ENCODE peak calls at places on chromosomes 1 and 21, in six cellular contexts. One of them, this sample, is unnamed.

GRCh38 chr21:42567861-42568260 is 54.2 kb downstream of the SLC37A1 start:
- DNase-seq in WTC11: peak; percentile 4
- DNase-seq in astrocyte of the spinal cord: no peak
- DNase-seq in neural progenitor cell: no peak
- DNase-seq in IMR-90: no peak
- DNase-seq in PC-3: no peak
- DNase-seq in this sample: no peak

GRCh38 chr1:78627321-78627720 is 7.1 kb downstream of the IFI44L start:
- DNase-seq in WTC11: no peak
- DNase-seq in astrocyte of the spinal cord: no peak
- DNase-seq in neural progenitor cell: no peak
- DNase-seq in IMR-90: peak; percentile 58
- DNase-seq in PC-3: peak; percentile 87
- DNase-seq in this sample: no peak

GRCh38 chr1:94739521-94740061 is 80.6 kb upstream of the SLC44A3 start:
- DNase-seq in WTC11: no peak
- DNase-seq in astrocyte of the spinal cord: peak; percentile 96
- DNase-seq in neural progenitor cell: no peak
- DNase-seq in IMR-90: peak; percentile 97
- DNase-seq in PC-3: peak; percentile 76
- DNase-seq in this sample: no peak

GRCh38 chr1:34361781-34362357 is 185.2 kb downstream of the C1orf94 start:
- DNase-seq in WTC11: no peak
- DNase-seq in astrocyte of the spinal cord: no peak
- DNase-seq in neural progenitor cell: no peak
- DNase-seq in IMR-90: no peak
- DNase-seq in PC-3: no peak
- DNase-seq in this sample: no peak

GRCh38 chr1:152047607-152047953 is 10.8 kb upstream of the S100A11 start:
- DNase-seq in WTC11: no peak
- DNase-seq in astrocyte of the spinal cord: no peak
- DNase-seq in neural progenitor cell: no peak
- DNase-seq in IMR-90: peak; percentile 89
- DNase-seq in PC-3: peak; percentile 98
- DNase-seq in this sample: peak; percentile 4

GRCh38 chr1:174671826-174672225 is 224.1 kb downstream of the GPR52 start:
- DNase-seq in WTC11: no peak
- DNase-seq in astrocyte of the spinal cord: no peak
- DNase-seq in neural progenitor cell: no peak
- DNase-seq in IMR-90: no peak
- DNase-seq in PC-3: no peak
- DNase-seq in this sample: no peak

GRCh38 chr1:14616997-14617396 is 18.5 kb downstream of the KAZN start:
- DNase-seq in WTC11: no peak
- DNase-seq in astrocyte of the spinal cord: no peak
- DNase-seq in neural progenitor cell: no peak
- DNase-seq in IMR-90: no peak
- DNase-seq in PC-3: peak; percentile 78
- DNase-seq in this sample: no peak

GRCh38 chr1:6105218-6105679 is 59.6 kb downstream of the KCNAB2 start:
- DNase-seq in WTC11: no peak
- DNase-seq in astrocyte of the spinal cord: no peak
- DNase-seq in neural progenitor cell: no peak
- DNase-seq in IMR-90: no peak
- DNase-seq in PC-3: peak; percentile 75
- DNase-seq in this sample: no peak

GRCh38 chr1:29532741-29533140 is 296.4 kb downstream of the PTPRU start:
- DNase-seq in WTC11: no peak
- DNase-seq in astrocyte of the spinal cord: no peak
- DNase-seq in neural progenitor cell: no peak
- DNase-seq in IMR-90: no peak
- DNase-seq in PC-3: no peak
- DNase-seq in this sample: no peak

GRCh38 chr21:26795866-26796329 is 49.3 kb downstream of the ADAMTS1 start:
- DNase-seq in WTC11: no peak
- DNase-seq in astrocyte of the spinal cord: peak; percentile 95
- DNase-seq in neural progenitor cell: peak; percentile 14
- DNase-seq in IMR-90: peak; percentile 100
- DNase-seq in PC-3: peak; percentile 84
- DNase-seq in this sample: no peak

GRCh38 chr1:16351994-16352841 is at the start of gene FBXO42:
- DNase-seq in WTC11: peak; percentile 93
- DNase-seq in astrocyte of the spinal cord: peak; percentile 90
- DNase-seq in neural progenitor cell: peak; percentile 97
- DNase-seq in IMR-90: peak; percentile 89
- DNase-seq in PC-3: peak; percentile 92
- DNase-seq in this sample: peak; percentile 95

GRCh38 chr1:166082601-166083000 is 84.2 kb downstream of the FAM78B start:
- DNase-seq in WTC11: no peak
- DNase-seq in astrocyte of the spinal cord: no peak
- DNase-seq in neural progenitor cell: no peak
- DNase-seq in IMR-90: no peak
- DNase-seq in PC-3: no peak
- DNase-seq in this sample: no peak

GRCh38 chr1:108816049-108816882 is 40.6 kb downstream of the AKNAD1 start:
- DNase-seq in WTC11: peak; percentile 32
- DNase-seq in astrocyte of the spinal cord: peak; percentile 97
- DNase-seq in neural progenitor cell: peak; percentile 35
- DNase-seq in IMR-90: peak; percentile 93
- DNase-seq in PC-3: peak; percentile 44
- DNase-seq in this sample: peak; percentile 25

GRCh38 chr1:58898739-58899580 is 115.1 kb upstream of the JUN start:
- DNase-seq in WTC11: no peak
- DNase-seq in astrocyte of the spinal cord: no peak
- DNase-seq in neural progenitor cell: no peak
- DNase-seq in IMR-90: peak; percentile 35
- DNase-seq in PC-3: no peak
- DNase-seq in this sample: peak; percentile 50

GRCh38 chr1:192513697-192514096 is 61.9 kb upstream of the RGS1 start:
- DNase-seq in WTC11: no peak
- DNase-seq in astrocyte of the spinal cord: no peak
- DNase-seq in neural progenitor cell: no peak
- DNase-seq in IMR-90: no peak
- DNase-seq in PC-3: no peak
- DNase-seq in this sample: no peak

GRCh38 chr1:7857951-7858350 is 5.1 kb upstream of the UTS2 start:
- DNase-seq in WTC11: no peak
- DNase-seq in astrocyte of the spinal cord: no peak
- DNase-seq in neural progenitor cell: no peak
- DNase-seq in IMR-90: no peak
- DNase-seq in PC-3: peak; percentile 7
- DNase-seq in this sample: no peak

GRCh38 chr1:170765712-170766330 is 101.9 kb downstream of the PRRX1 start:
- DNase-seq in WTC11: no peak
- DNase-seq in astrocyte of the spinal cord: peak; percentile 58
- DNase-seq in neural progenitor cell: peak; percentile 13
- DNase-seq in IMR-90: peak; percentile 64
- DNase-seq in PC-3: peak; percentile 46
- DNase-seq in this sample: no peak

GRCh38 chr1:201042663-201043461 is 19.3 kb upstream of the KIF21B start:
- DNase-seq in WTC11: peak; percentile 70
- DNase-seq in astrocyte of the spinal cord: peak; percentile 72
- DNase-seq in neural progenitor cell: peak; percentile 85
- DNase-seq in IMR-90: peak; percentile 70
- DNase-seq in PC-3: peak; percentile 92
- DNase-seq in this sample: peak; percentile 59

GRCh38 chr1:201039876-201040275 is 16.4 kb upstream of the KIF21B start:
- DNase-seq in WTC11: no peak
- DNase-seq in astrocyte of the spinal cord: no peak
- DNase-seq in neural progenitor cell: no peak
- DNase-seq in IMR-90: no peak
- DNase-seq in PC-3: no peak
- DNase-seq in this sample: no peak

GRCh38 chr1:201038537-201038936 is 15.0 kb upstream of the KIF21B start:
- DNase-seq in WTC11: no peak
- DNase-seq in astrocyte of the spinal cord: no peak
- DNase-seq in neural progenitor cell: peak; percentile 46
- DNase-seq in IMR-90: no peak
- DNase-seq in PC-3: no peak
- DNase-seq in this sample: no peak

GRCh38 chr1:201044119-201044518 is 20.6 kb upstream of the KIF21B start:
- DNase-seq in WTC11: no peak
- DNase-seq in astrocyte of the spinal cord: no peak
- DNase-seq in neural progenitor cell: no peak
- DNase-seq in IMR-90: no peak
- DNase-seq in PC-3: no peak
- DNase-seq in this sample: no peak

DNA sequence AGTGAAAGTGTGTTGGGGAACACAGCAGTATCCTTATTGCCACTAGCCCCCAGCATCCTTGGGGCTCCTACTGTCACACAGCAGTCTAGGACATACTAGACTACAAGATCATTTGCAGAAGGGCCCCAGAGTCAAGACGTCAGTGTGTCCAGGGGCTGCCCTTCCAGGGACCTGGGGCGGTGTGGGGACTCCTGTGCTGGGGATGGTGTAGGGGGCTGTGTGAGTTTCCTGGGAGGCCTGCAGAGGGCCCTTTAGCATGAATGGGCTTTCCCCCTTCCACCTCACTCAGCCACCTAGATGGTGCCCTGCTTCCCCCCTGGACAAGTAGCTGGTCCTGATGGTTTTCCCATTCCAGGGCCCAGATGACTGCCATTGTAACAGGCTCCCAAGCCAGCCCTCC is 17.5 kb upstream of the KIF21B start:
- DNase-seq in WTC11: no peak
- DNase-seq in astrocyte of the spinal cord: no peak
- DNase-seq in neural progenitor cell: no peak
- DNase-seq in IMR-90: no peak
- DNase-seq in PC-3: no peak
- DNase-seq in this sample: no peak
- TF ChIP-seq CTCF in WTC11: no peak
- TF ChIP-seq CTCF in astrocyte of the spinal cord: no peak
- TF ChIP-seq CTCF in neural progenitor cell: no peak
- TF ChIP-seq CTCF in IMR-90: no peak
- TF ChIP-seq CTCF in PC-3: no peak
- TF ChIP-seq CTCF in this sample: no peak

DNA sequence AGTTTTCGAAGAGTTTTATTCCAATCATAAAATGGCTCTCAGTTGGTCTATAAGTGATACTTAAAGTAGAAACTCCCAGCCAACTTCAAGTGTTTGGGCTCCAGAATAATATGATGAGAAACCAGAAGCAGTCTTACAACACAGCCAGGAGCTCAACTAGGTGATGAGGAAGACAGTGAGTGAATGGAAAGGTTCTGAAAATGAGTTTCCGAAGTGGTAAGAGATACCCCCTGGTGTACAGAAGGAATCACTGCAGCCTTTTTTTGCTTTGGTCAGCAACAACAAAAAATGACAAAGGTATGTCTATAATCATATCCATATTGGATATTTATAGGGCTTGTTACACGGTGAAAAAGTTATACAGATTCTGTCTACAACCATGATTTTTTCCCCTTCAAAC is 16.5 kb downstream of the KRTAP19-1 start:
- DNase-seq in WTC11: no peak
- DNase-seq in astrocyte of the spinal cord: no peak
- DNase-seq in neural progenitor cell: peak; percentile 39
- DNase-seq in IMR-90: no peak
- DNase-seq in PC-3: peak; percentile 53
- DNase-seq in this sample: no peak
- TF ChIP-seq CTCF in WTC11: peak; percentile 66
- TF ChIP-seq CTCF in astrocyte of the spinal cord: peak; percentile 33
- TF ChIP-seq CTCF in neural progenitor cell: peak; percentile 69
- TF ChIP-seq CTCF in IMR-90: peak; percentile 4
- TF ChIP-seq CTCF in PC-3: peak; percentile 79
- TF ChIP-seq CTCF in this sample: peak; percentile 42

GRCh38 chr1:198549863-198550262 is 9.4 kb upstream of the ATP6V1G3 start:
- DNase-seq in WTC11: no peak
- DNase-seq in astrocyte of the spinal cord: no peak
- DNase-seq in neural progenitor cell: no peak
- DNase-seq in IMR-90: no peak
- DNase-seq in PC-3: no peak
- DNase-seq in this sample: no peak

GRCh38 chr1:198548890-198549289 is 8.4 kb upstream of the ATP6V1G3 start:
- DNase-seq in WTC11: no peak
- DNase-seq in astrocyte of the spinal cord: no peak
- DNase-seq in neural progenitor cell: no peak
- DNase-seq in IMR-90: no peak
- DNase-seq in PC-3: no peak
- DNase-seq in this sample: no peak

GRCh38 chr1:198556969-198557368 is 16.5 kb upstream of the ATP6V1G3 start:
- DNase-seq in WTC11: no peak
- DNase-seq in astrocyte of the spinal cord: no peak
- DNase-seq in neural progenitor cell: no peak
- DNase-seq in IMR-90: no peak
- DNase-seq in PC-3: no peak
- DNase-seq in this sample: no peak

GRCh38 chr1:198558402-198558801 is 17.9 kb upstream of the ATP6V1G3 start:
- DNase-seq in WTC11: no peak
- DNase-seq in astrocyte of the spinal cord: no peak
- DNase-seq in neural progenitor cell: no peak
- DNase-seq in IMR-90: no peak
- DNase-seq in PC-3: no peak
- DNase-seq in this sample: no peak

DNA sequence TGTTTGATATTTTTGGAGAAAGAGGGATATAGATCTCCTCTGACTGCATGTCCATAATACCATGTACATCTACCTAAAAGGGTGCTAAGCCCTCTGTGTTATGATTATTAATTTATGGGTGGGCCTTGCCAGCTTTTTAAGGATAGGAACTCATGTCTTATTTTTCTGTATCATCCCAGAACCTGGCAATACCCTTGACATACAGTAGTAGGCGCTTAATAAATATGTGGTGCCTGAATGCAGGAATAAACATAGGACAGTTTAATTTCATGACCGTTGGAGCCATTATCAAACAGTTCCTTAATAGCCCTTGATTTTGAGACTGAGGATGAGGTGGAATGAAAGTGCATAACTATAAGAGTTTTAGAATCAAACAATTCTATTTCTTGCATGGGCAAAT is 12.5 kb upstream of the ATP6V1G3 start:
- DNase-seq in WTC11: no peak
- DNase-seq in astrocyte of the spinal cord: no peak
- DNase-seq in neural progenitor cell: no peak
- DNase-seq in IMR-90: no peak
- DNase-seq in PC-3: no peak
- DNase-seq in this sample: no peak
- TF ChIP-seq CTCF in WTC11: no peak
- TF ChIP-seq CTCF in astrocyte of the spinal cord: no peak
- TF ChIP-seq CTCF in neural progenitor cell: peak; percentile 16
- TF ChIP-seq CTCF in IMR-90: no peak
- TF ChIP-seq CTCF in PC-3: peak; percentile 23
- TF ChIP-seq CTCF in this sample: no peak

DNA sequence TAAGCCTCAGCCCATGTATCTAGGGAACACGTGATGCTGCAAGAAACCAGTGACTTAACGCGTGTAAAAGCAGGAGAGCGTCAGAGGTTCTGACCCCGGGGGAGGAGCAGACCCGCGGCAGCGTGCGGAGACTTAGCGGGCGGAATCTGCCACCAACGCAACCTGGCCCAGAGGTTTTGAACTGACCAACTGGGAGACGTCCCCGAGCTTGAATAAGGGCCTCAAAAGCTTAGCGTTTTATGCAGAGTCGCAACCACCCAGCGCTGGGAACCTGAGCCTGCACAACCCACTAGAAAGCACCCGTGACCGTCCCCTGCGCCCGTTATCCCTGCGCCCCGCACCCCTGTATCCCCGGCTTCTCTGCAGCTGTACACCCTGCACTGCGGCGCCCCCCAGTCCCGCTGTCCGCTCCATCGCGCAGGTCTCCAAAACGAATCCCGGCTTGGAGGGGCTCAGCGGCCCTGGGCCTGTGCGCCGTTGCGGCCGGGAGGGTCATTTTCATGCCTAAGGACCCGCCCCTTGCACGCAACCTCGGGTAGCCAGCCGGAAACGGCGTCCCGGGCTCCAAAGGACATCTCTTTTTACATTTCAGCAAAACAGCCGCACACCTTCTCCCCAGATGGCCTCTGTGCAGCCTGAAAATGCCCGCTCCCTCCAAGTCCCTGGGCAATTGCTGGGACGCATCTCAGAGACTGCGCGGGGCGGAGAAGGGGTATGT is 29.4 kb upstream of the TRIM17 start:
- DNase-seq in WTC11: peak; percentile 77
- DNase-seq in astrocyte of the spinal cord: peak; percentile 25
- DNase-seq in neural progenitor cell: peak; percentile 78
- DNase-seq in IMR-90: peak; percentile 56
- DNase-seq in PC-3: no peak
- DNase-seq in this sample: peak; percentile 67
- TF ChIP-seq CTCF in WTC11: no peak
- TF ChIP-seq CTCF in astrocyte of the spinal cord: no peak
- TF ChIP-seq CTCF in neural progenitor cell: no peak
- TF ChIP-seq CTCF in IMR-90: no peak
- TF ChIP-seq CTCF in PC-3: no peak
- TF ChIP-seq CTCF in this sample: no peak